ENCODE peak calls at places on chromosomes 4 and X, in five cellular contexts. U is pancreas; H is RWPE2; J is CD8-positive, alpha-beta T cell; L is GM06990. R is an unnamed sample.

GRCh38 chrX:103376118-103376978 is at the start of gene BEX3:
- DNase-seq in U (peak; percentile 39), H (no peak), J (no peak), L (peak; percentile 11), R (peak; percentile 29)

GRCh38 chr4:2799971-2800690 is 7.2 kb downstream of the SH3BP2 start:
- DNase-seq in L (peak; percentile 31), J (no peak), H (peak; percentile 65), U (peak; percentile 53), R (no peak)

GRCh38 chr4:56215901-56216300 is 171.4 kb downstream of the AASDH start:
- DNase-seq in U (no peak), H (no peak), J (no peak), L (no peak), R (no peak)

GRCh38 chr4:184958127-184958806 is 60.0 kb upstream of the HELT start:
- DNase-seq in L (no peak), H (no peak), U (no peak), J (no peak), R (no peak)

GRCh38 chr4:7424553-7425111 is 10.1 kb downstream of the PSAPL1 start:
- DNase-seq in J (no peak), U (peak; percentile 10), H (peak; percentile 34), L (no peak), R (no peak)

GRCh38 chr4:164464313-164464712 is 289.6 kb upstream of the SMIM31 start:
- DNase-seq in H (no peak), L (no peak), U (no peak), J (no peak), R (no peak)

GRCh38 chr4:147244786-147245185 is 236.1 kb upstream of the EDNRA start:
- DNase-seq in H (no peak), L (no peak), J (no peak), U (no peak), R (no peak)

GRCh38 chrX:131709553-131709952 is 165.7 kb downstream of the OR13H1 start:
- DNase-seq in U (no peak), H (no peak), J (no peak), L (no peak), R (no peak)

GRCh38 chr4:186541801-186542200 is 13.6 kb downstream of the MTNR1A start:
- DNase-seq in L (no peak), U (no peak), J (no peak), H (no peak), R (no peak)

GRCh38 chr4:2172161-2172560 is 69.8 kb downstream of the HAUS3 start:
- DNase-seq in U (no peak), J (no peak), H (no peak), L (no peak), R (no peak)

GRCh38 chrX:6021316-6022091 is 207.2 kb downstream of the NLGN4X start:
- DNase-seq in J (peak; percentile 0), L (peak; percentile 3), U (no peak), H (no peak), R (peak; percentile 39)

GRCh38 chrX:87516716-87517115 is 886 bp upstream of the KLHL4 start:
- DNase-seq in L (no peak), J (no peak), H (no peak), U (no peak), R (no peak)

GRCh38 chr4:20589436-20589835 is 110.8 kb upstream of the PACRGL start:
- DNase-seq in H (no peak), J (no peak), U (no peak), L (no peak), R (no peak)

GRCh38 chrX:74195605-74196004 is 108.4 kb upstream of the ZCCHC13 start:
- DNase-seq in J (no peak), H (no peak), L (no peak), U (no peak), R (no peak)

GRCh38 chr4:2290974-2291704 is 29.2 kb upstream of the MXD4 start:
- DNase-seq in J (peak; percentile 61), U (no peak), L (peak; percentile 43), H (no peak), R (peak; percentile 67)

GRCh38 chr4:25377572-25377882 is 464 bp downstream of the ANAPC4 start:
- DNase-seq in L (no peak), H (no peak), U (no peak), J (no peak), R (no peak)

GRCh38 chr4:184644553-184645307 is 4.5 kb downstream of the CASP3 start:
- DNase-seq in H (no peak), J (no peak), U (no peak), L (no peak), R (no peak)

GRCh38 chr4:122777846-122778501 is 45.5 kb downstream of the BBS12 start:
- DNase-seq in J (no peak), U (no peak), H (no peak), L (no peak), R (no peak)

GRCh38 chr4:81314196-81314896 is 99.3 kb upstream of the PRKG2 start:
- DNase-seq in L (peak; percentile 17), H (no peak), J (no peak), U (peak; percentile 72), R (no peak)

GRCh38 chr4:121973791-121974190 is 21.9 kb upstream of the TRPC3 start:
- DNase-seq in H (no peak), U (no peak), L (no peak), J (no peak), R (no peak)

GRCh38 chr4:168803727-168804126 is 206.3 kb downstream of the CBR4 start:
- DNase-seq in H (no peak), U (no peak), L (no peak), J (no peak), R (no peak)

GRCh38 chrX:54825716-54826428 is 18.3 kb downstream of the MAGED2 start:
- DNase-seq in J (no peak), L (no peak), H (no peak), U (no peak), R (peak; percentile 19)

GRCh38 chr4:13700196-13701140 is 72.9 kb upstream of the BOD1L1 start:
- DNase-seq in H (no peak), U (no peak), L (no peak), J (no peak), R (no peak)

GRCh38 chr4:68021185-68021584 is 57.9 kb upstream of the TMPRSS11A start:
- DNase-seq in L (no peak), U (no peak), H (no peak), J (no peak), R (no peak)

GRCh38 chr4:34464196-34464595 is 1780.1 kb downstream of the ARAP2 start:
- DNase-seq in H (no peak), L (no peak), U (no peak), J (no peak), R (no peak)

GRCh38 chr4:129623233-129623632 is 527.3 kb downstream of the C4orf33 start:
- DNase-seq in L (no peak), H (no peak), J (no peak), U (no peak), R (no peak)

GRCh38 chr4:6446538-6447451 is 25.6 kb downstream of the PPP2R2C start:
- DNase-seq in J (no peak), U (no peak), L (no peak), H (peak; percentile 32), R (no peak)

GRCh38 chrX:26918633-26919032 is 544.5 kb downstream of the PPP4R3C start:
- DNase-seq in J (no peak), H (no peak), U (no peak), L (no peak), R (peak; percentile 3)

GRCh38 chr4:153763404-153763803 is 3.6 kb upstream of the RNF175 start:
- DNase-seq in J (no peak), U (no peak), L (no peak), H (no peak), R (no peak)

GRCh38 chr4:38860788-38861424 is 4.3 kb upstream of the TLR6 start:
- DNase-seq in L (peak; percentile 21), H (no peak), U (peak; percentile 49), J (peak; percentile 42), R (peak; percentile 77)

GRCh38 chr4:149493492-149493891 is 322.2 kb downstream of the IQCM start:
- DNase-seq in U (no peak), H (no peak), L (no peak), J (no peak), R (no peak)

GRCh38 chr4:109985993-109986640 is 73.4 kb downstream of the EGF start:
- DNase-seq in U (no peak), L (no peak), J (no peak), H (no peak), R (no peak)

GRCh38 chrX:136691028-136691809 is 43.3 kb downstream of the CD40LG start:
- DNase-seq in U (no peak), H (no peak), J (no peak), L (no peak), R (no peak)

GRCh38 chr4:139617702-139618490 is 47.7 kb upstream of the MGST2 start:
- DNase-seq in H (no peak), U (no peak), J (no peak), L (no peak), R (no peak)
- TF ChIP-seq CTCF in H (peak; percentile 25), U (no peak), J (no peak), L (no peak), R (no peak)

DNA sequence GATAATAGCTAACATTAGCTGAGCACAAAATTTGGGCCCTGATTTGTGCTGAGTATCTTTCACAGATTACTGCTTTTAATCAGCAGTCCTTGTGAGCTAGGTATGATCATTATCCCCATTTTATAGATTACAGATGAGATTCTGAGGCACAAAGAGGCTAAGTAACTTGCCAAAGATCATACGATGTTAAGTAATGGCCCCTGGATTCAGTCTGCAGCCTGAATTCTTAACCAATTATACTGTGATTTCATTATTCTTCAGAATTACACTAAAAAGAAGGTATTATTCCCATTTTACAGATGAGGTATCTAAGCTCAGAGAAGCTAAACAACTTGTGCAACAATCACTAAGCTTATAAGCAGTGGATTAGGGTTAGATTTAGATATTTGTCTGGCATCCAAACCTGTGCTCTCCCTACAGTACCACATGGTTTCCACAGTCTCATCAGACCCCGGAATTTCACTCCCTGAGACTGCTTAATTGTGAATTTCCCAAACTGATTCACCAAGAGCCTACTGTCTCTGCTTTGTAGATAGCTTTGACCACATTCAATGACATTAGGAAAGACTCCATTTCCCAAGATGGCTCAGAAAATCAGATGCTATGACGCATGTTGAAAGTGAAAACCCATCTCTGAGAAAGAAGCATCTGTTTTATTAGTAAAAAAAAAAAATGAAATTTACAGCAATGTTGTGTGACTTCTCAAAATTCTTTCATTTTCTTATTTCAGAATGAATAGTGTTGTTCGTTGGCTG is 97.7 kb upstream of the MYOZ2 start:
- DNase-seq in J (no peak), U (no peak), L (peak; percentile 34), H (no peak), R (no peak)
- TF ChIP-seq CTCF in J (no peak), U (no peak), L (no peak), H (no peak), R (no peak)

DNA sequence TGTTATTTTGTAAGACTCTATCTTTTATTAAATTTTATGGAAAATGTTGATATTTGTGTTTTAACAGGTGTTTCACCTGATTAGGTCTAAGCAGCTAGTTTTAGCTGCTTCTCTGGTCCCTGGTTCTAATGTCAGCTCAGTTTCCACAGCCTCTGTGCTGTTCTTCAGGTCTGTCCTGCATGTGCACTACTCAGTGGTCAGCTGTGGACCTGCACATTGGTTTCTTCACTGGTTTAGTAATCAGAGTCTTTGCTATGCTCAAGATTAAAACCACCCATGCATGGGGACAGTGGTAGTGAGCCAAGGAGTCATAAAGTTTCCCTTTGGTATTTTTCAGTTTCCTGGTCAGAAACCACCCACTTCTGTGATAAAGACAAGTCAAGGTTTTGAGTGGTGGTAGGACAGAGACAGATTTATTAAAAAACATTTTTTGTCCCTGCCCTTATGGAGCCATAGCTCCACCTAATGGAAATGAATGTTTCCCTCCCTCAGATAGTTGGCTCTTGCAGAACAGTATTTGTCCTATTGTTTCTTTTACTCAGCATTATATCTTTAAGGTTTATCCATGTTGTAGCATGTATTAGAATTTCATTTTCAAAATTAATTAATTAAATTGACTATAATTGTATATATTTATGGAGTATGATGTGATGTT is 36.8 kb upstream of the VBP1 start:
- DNase-seq in U (no peak), L (no peak), J (no peak), H (no peak), R (no peak)
- TF ChIP-seq CTCF in U (no peak), L (no peak), J (no peak), H (peak; percentile 22), R (no peak)

GRCh38 chr4:120843840-120844527 is 78.5 kb downstream of the PRDM5 start:
- DNase-seq in U (no peak), H (no peak), L (no peak), J (no peak), R (no peak)
- TF ChIP-seq CTCF in U (no peak), H (no peak), L (peak; percentile 50), J (no peak), R (peak; percentile 44)